ENCODE peak calls at places on chromosomes 2 and 18, in four cellular contexts. One of them, this sample, is unnamed.

GRCh38 chr2:144504191-144504590 is 15.7 kb downstream of the ZEB2 start:
- DNase-seq in MCF 10A: no peak
- DNase-seq in thoracic aorta: no peak
- DNase-seq in endothelial cell: no peak
- DNase-seq in this sample: no peak

GRCh38 chr18:75395137-75395536 is 32.4 kb downstream of the SMIM21 start:
- DNase-seq in MCF 10A: no peak
- DNase-seq in endothelial cell: no peak
- DNase-seq in thoracic aorta: no peak
- DNase-seq in this sample: no peak

GRCh38 chr2:62801814-62802524 is 96.5 kb downstream of the EHBP1 start:
- DNase-seq in MCF 10A: peak
- DNase-seq in thoracic aorta: no peak
- DNase-seq in endothelial cell: no peak
- DNase-seq in this sample: no peak

GRCh38 chr18:12282436-12283039 is 25.5 kb upstream of the TUBB6 start:
- DNase-seq in thoracic aorta: no peak
- DNase-seq in endothelial cell: no peak
- DNase-seq in MCF 10A: peak
- DNase-seq in this sample: no peak

GRCh38 chr2:216082388-216082733 is 642 bp downstream of the TMEM169 start:
- DNase-seq in MCF 10A: no peak
- DNase-seq in thoracic aorta: no peak
- DNase-seq in endothelial cell: no peak
- DNase-seq in this sample: peak

GRCh38 chr2:195898505-195898904 is 170.1 kb downstream of the DNAH7 start:
- DNase-seq in endothelial cell: no peak
- DNase-seq in thoracic aorta: no peak
- DNase-seq in MCF 10A: peak
- DNase-seq in this sample: no peak

GRCh38 chr2:29238497-29238896 is 123.3 kb downstream of the CLIP4 start:
- DNase-seq in thoracic aorta: no peak
- DNase-seq in MCF 10A: peak
- DNase-seq in endothelial cell: peak
- DNase-seq in this sample: peak

GRCh38 chr2:130327703-130328527 is 14.8 kb upstream of the IMP4 start:
- DNase-seq in MCF 10A: peak
- DNase-seq in thoracic aorta: no peak
- DNase-seq in endothelial cell: no peak
- DNase-seq in this sample: no peak

GRCh38 chr2:9655441-9656269 is 24.9 kb upstream of the YWHAQ start:
- DNase-seq in MCF 10A: peak
- DNase-seq in endothelial cell: no peak
- DNase-seq in thoracic aorta: no peak
- DNase-seq in this sample: peak

GRCh38 chr2:145906356-145906755 is 1386.4 kb upstream of the ZEB2 start:
- DNase-seq in thoracic aorta: no peak
- DNase-seq in endothelial cell: no peak
- DNase-seq in MCF 10A: peak
- DNase-seq in this sample: no peak

GRCh38 chr2:153478289-153479261 is at the start of gene RPRM:
- DNase-seq in endothelial cell: peak
- DNase-seq in thoracic aorta: no peak
- DNase-seq in MCF 10A: peak
- DNase-seq in this sample: peak

GRCh38 chr18:74316257-74317180 is 880 bp downstream of the C18orf63 start:
- DNase-seq in MCF 10A: peak
- DNase-seq in endothelial cell: no peak
- DNase-seq in thoracic aorta: no peak
- DNase-seq in this sample: no peak

GRCh38 chr2:29012211-29012681 is 31.1 kb downstream of the TOGARAM2 start:
- DNase-seq in MCF 10A: no peak
- DNase-seq in thoracic aorta: no peak
- DNase-seq in endothelial cell: no peak
- DNase-seq in this sample: peak

GRCh38 chr2:234491897-234492296 is 5.0 kb downstream of the ARL4C start:
- DNase-seq in endothelial cell: no peak
- DNase-seq in MCF 10A: no peak
- DNase-seq in thoracic aorta: no peak
- DNase-seq in this sample: peak

GRCh38 chr2:12083081-12083569 is 336.7 kb downstream of the LPIN1 start:
- DNase-seq in endothelial cell: no peak
- DNase-seq in MCF 10A: no peak
- DNase-seq in thoracic aorta: no peak
- DNase-seq in this sample: no peak

GRCh38 chr2:85435220-85435958 is 16.9 kb downstream of the SH2D6 start:
- DNase-seq in endothelial cell: no peak
- DNase-seq in MCF 10A: no peak
- DNase-seq in thoracic aorta: no peak
- DNase-seq in this sample: no peak

GRCh38 chr2:158936978-158937377 is 31.5 kb upstream of the TANC1 start:
- DNase-seq in MCF 10A: peak
- DNase-seq in endothelial cell: peak
- DNase-seq in thoracic aorta: no peak
- DNase-seq in this sample: no peak

GRCh38 chr2:32559136-32559535 is 68.7 kb upstream of the TTC27 start:
- DNase-seq in thoracic aorta: no peak
- DNase-seq in endothelial cell: no peak
- DNase-seq in MCF 10A: peak
- DNase-seq in this sample: no peak

GRCh38 chr2:61978522-61978921 is 73.0 kb downstream of the COMMD1 start:
- DNase-seq in MCF 10A: no peak
- DNase-seq in endothelial cell: no peak
- DNase-seq in thoracic aorta: no peak
- DNase-seq in this sample: no peak

GRCh38 chr18:26460449-26461091 is 87.8 kb downstream of the KCTD1 start:
- DNase-seq in MCF 10A: peak
- DNase-seq in thoracic aorta: no peak
- DNase-seq in endothelial cell: no peak
- DNase-seq in this sample: no peak

GRCh38 chr2:184923751-184924150 is 325.4 kb downstream of the ZNF804A start:
- DNase-seq in thoracic aorta: no peak
- DNase-seq in MCF 10A: no peak
- DNase-seq in endothelial cell: no peak
- DNase-seq in this sample: no peak

GRCh38 chr2:160471950-160472349 is 21.7 kb downstream of the RBMS1 start:
- DNase-seq in MCF 10A: no peak
- DNase-seq in thoracic aorta: no peak
- DNase-seq in endothelial cell: no peak
- DNase-seq in this sample: no peak

DNA sequence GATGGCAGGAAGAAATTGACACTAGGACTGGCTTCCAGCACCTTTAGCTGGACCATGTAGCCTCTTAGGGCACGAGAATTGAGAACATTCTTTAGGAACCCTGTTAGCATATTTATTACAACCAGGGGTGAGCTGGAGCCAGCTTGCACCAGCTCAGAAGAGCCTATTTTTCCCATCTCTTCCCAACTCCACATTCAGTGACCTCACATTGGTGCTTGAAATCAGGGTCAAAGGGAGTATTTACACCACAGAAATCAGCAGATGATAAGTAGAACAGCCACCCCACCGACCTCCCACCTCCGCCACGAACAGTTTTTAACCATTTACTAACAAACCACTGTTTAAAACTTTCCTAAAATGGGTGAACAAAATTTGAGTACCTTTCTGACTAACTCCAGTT is 389.2 kb upstream of the TNP1 start:
- DNase-seq in MCF 10A: no peak
- DNase-seq in endothelial cell: no peak
- DNase-seq in thoracic aorta: no peak
- DNase-seq in this sample: no peak
- TF ChIP-seq CTCF in MCF 10A: no peak
- TF ChIP-seq CTCF in endothelial cell: no peak
- TF ChIP-seq CTCF in thoracic aorta: no peak
- TF ChIP-seq CTCF in this sample: no peak

GRCh38 chr2:26462100-26462499 is 15.8 kb downstream of the OTOF start:
- DNase-seq in MCF 10A: no peak
- DNase-seq in thoracic aorta: no peak
- DNase-seq in endothelial cell: no peak
- DNase-seq in this sample: no peak

GRCh38 chr2:26461601-26462023 is 16.3 kb downstream of the OTOF start:
- DNase-seq in thoracic aorta: no peak
- DNase-seq in endothelial cell: no peak
- DNase-seq in MCF 10A: no peak
- DNase-seq in this sample: no peak

GRCh38 chr2:26463252-26464207 is 14.4 kb downstream of the OTOF start:
- DNase-seq in endothelial cell: no peak
- DNase-seq in MCF 10A: no peak
- DNase-seq in thoracic aorta: no peak
- DNase-seq in this sample: no peak

GRCh38 chr2:26464390-26465265 is 13.3 kb downstream of the OTOF start:
- DNase-seq in MCF 10A: no peak
- DNase-seq in thoracic aorta: no peak
- DNase-seq in endothelial cell: no peak
- DNase-seq in this sample: no peak

DNA sequence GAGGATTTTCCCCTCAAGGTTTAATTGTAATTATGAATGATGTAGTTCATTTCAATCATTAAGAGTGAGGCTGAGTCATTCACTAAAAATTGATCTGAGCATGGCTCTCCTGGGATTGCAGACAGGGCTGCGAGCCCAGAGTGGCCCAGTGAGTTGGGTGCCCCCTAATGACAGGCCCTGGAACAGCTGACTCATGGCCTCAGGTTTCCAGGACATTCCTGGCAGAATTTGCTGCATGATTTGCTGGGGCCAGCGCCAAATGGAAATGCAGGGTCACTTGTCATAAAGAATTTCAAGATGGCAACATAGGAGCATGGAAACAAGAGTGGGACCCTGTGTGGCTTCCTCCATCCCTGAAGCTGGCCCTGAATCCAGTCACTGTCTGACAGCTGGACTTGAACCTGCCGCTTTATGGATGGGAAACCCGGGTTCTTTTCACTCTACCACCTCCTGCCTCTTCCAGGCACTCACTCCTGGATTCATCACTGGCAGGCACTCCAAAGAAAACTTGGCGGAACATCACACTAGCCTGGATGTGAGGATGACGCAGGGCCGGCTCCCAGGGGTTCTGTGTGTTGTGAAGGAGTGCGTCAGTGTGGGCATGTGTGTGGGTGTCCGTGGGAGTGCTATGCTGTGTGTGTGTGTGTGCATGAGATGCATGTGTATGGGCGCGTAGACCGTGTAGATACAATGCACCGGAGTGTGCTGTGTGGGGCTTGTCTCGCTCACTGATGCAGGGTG is 15.2 kb downstream of the OTOF start:
- DNase-seq in endothelial cell: peak
- DNase-seq in thoracic aorta: no peak
- DNase-seq in MCF 10A: peak
- DNase-seq in this sample: peak
- TF ChIP-seq CTCF in endothelial cell: peak
- TF ChIP-seq CTCF in thoracic aorta: peak
- TF ChIP-seq CTCF in MCF 10A: peak
- TF ChIP-seq CTCF in this sample: no peak

GRCh38 chr2:75729861-75730260 is 19.1 kb upstream of the GCFC2 start:
- DNase-seq in thoracic aorta: no peak
- DNase-seq in endothelial cell: peak
- DNase-seq in MCF 10A: peak
- DNase-seq in this sample: no peak
- TF ChIP-seq CTCF in thoracic aorta: no peak
- TF ChIP-seq CTCF in endothelial cell: no peak
- TF ChIP-seq CTCF in MCF 10A: peak
- TF ChIP-seq CTCF in this sample: no peak

DNA sequence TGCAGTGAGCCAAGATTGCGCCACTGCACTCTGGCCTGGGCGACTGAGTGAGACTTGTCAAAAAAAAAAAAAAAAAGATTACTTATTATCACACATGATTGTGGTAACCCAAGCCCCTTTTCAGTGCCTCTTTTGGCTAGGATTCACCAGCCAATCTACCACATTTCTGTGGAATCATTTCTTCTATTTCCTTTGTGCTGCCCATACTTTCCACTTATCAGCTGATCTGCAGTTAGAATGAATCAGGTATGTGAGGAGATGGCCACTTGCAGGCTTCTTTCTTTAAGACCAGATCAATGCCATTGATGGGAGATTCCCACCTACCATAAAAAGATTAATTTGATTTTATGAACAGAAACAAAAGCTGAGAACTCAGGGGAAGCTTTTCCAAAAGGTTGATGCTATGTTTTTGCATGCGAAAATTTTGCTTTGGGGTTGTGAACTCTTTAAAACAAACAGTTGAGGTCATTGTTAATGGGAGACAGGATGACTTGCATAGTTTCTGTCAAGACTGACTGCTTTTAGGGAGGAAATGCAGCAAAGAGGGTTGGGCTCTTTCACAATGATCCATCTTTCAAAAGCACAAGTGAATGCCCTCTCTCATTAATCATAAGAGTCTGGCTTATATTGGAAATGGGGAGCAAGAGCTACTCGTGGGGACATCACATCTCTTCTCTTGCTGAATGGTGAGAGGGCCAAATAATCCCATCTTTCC is 66.9 kb upstream of the CYP26B1 start:
- DNase-seq in thoracic aorta: no peak
- DNase-seq in MCF 10A: peak
- DNase-seq in endothelial cell: no peak
- DNase-seq in this sample: no peak
- TF ChIP-seq CTCF in thoracic aorta: no peak
- TF ChIP-seq CTCF in MCF 10A: no peak
- TF ChIP-seq CTCF in endothelial cell: no peak
- TF ChIP-seq CTCF in this sample: no peak

GRCh38 chr2:178427458-178427857 is 23.5 kb downstream of the PRKRA start:
- DNase-seq in MCF 10A: no peak
- DNase-seq in endothelial cell: no peak
- DNase-seq in thoracic aorta: no peak
- DNase-seq in this sample: no peak
- TF ChIP-seq CTCF in MCF 10A: no peak
- TF ChIP-seq CTCF in endothelial cell: no peak
- TF ChIP-seq CTCF in thoracic aorta: no peak
- TF ChIP-seq CTCF in this sample: no peak

GRCh38 chr2:190180313-190181065 is 118.0 kb upstream of the MSTN start:
- DNase-seq in endothelial cell: peak
- DNase-seq in MCF 10A: no peak
- DNase-seq in thoracic aorta: no peak
- DNase-seq in this sample: peak
- TF ChIP-seq CTCF in endothelial cell: peak
- TF ChIP-seq CTCF in MCF 10A: no peak
- TF ChIP-seq CTCF in thoracic aorta: peak
- TF ChIP-seq CTCF in this sample: no peak

GRCh38 chr2:171201767-171202166 is 41.1 kb upstream of the TLK1 start:
- DNase-seq in MCF 10A: no peak
- DNase-seq in endothelial cell: no peak
- DNase-seq in thoracic aorta: no peak
- DNase-seq in this sample: no peak
- TF ChIP-seq CTCF in MCF 10A: no peak
- TF ChIP-seq CTCF in endothelial cell: no peak
- TF ChIP-seq CTCF in thoracic aorta: no peak
- TF ChIP-seq CTCF in this sample: no peak

GRCh38 chr2:180125245-180125962 is 118.3 kb upstream of the CWC22 start:
- DNase-seq in endothelial cell: peak
- DNase-seq in thoracic aorta: no peak
- DNase-seq in MCF 10A: peak
- DNase-seq in this sample: peak
- TF ChIP-seq CTCF in endothelial cell: peak
- TF ChIP-seq CTCF in thoracic aorta: no peak
- TF ChIP-seq CTCF in MCF 10A: peak
- TF ChIP-seq CTCF in this sample: peak